ENCODE peak calls at places on chromosomes 5 and 9, in nine cellular contexts. I, U, G, M, W, L, C, J and T are unnamed samples.
A peak's percentile ranks its signal among the peaks of the same experiment; 100 is the strongest.

GRCh38 chr5:6410421-6410820 is 32.1 kb upstream of the MED10 start:
- DNase-seq in J (no peak), C (no peak), G (no peak), L (no peak), W (no peak), U (no peak), I (no peak), M (no peak), T (no peak)

GRCh38 chr9:88056876-88057275 is 81.4 kb downstream of the SPATA31C2 start:
- DNase-seq in I (no peak), G (peak; percentile 11), C (no peak), J (no peak), W (no peak), L (no peak), M (no peak), U (no peak), T (no peak)

GRCh38 chr9:89555426-89556375 is 49.1 kb upstream of the GADD45G start:
- DNase-seq in L (peak; percentile 21), I (no peak), U (peak; percentile 77), M (no peak), W (no peak), C (no peak), G (peak; percentile 42), J (no peak), T (peak; percentile 8)

GRCh38 chr5:126624534-126624933 is 23.8 kb downstream of the PHAX start:
- DNase-seq in L (peak; percentile 85), G (peak; percentile 44), U (no peak), I (no peak), M (peak; percentile 79), W (no peak), C (no peak), J (no peak), T (peak; percentile 35)

GRCh38 chr5:179860301-179860700 is 1.7 kb upstream of the MRNIP start:
- DNase-seq in I (no peak), C (peak; percentile 15), J (no peak), L (no peak), U (no peak), G (no peak), M (no peak), W (no peak), T (no peak)

GRCh38 chr5:870973-871372 is 20.2 kb upstream of the ZDHHC11 start:
- DNase-seq in U (no peak), C (no peak), L (no peak), M (no peak), I (no peak), G (no peak), J (no peak), W (no peak), T (no peak)

GRCh38 chr9:34998266-34998665 is 8.7 kb downstream of the DNAJB5 start:
- DNase-seq in W (no peak), G (no peak), U (no peak), I (no peak), M (no peak), J (no peak), L (no peak), C (no peak), T (no peak)

GRCh38 chr5:133384120-133384855 is 228.1 kb downstream of the FSTL4 start:
- DNase-seq in W (no peak), G (no peak), I (no peak), J (no peak), C (no peak), L (no peak), U (no peak), M (no peak), T (no peak)